ENCODE peak calls at places on chromosomes 2 and 18, in six cellular contexts. G, S, O, I, T and B are unnamed samples.

GRCh38 chr2:113157897-113158753 is 15.6 kb upstream of the PSD4 start:
- DNase-seq in T (no peak), S (no peak), I (no peak), O (no peak), G (peak), B (no peak)

GRCh38 chr2:189723199-189723598 is 39.4 kb downstream of the OSGEPL1 start:
- DNase-seq in S (no peak), I (no peak), G (no peak), O (no peak), T (no peak), B (no peak)

GRCh38 chr2:55824554-55825096 is 99.0 kb downstream of the EFEMP1 start:
- DNase-seq in G (no peak), I (no peak), T (no peak), S (no peak), O (peak), B (no peak)

GRCh38 chr2:44450082-44450481 is 88.3 kb downstream of the CAMKMT start:
- DNase-seq in T (no peak), O (no peak), I (no peak), G (no peak), S (no peak), B (no peak)

GRCh38 chr2:199692489-199692888 is 158.5 kb downstream of the FTCDNL1 start:
- DNase-seq in I (peak), S (no peak), G (no peak), O (no peak), T (no peak), B (no peak)

GRCh38 chr2:287471-287885 is 413 bp downstream of the ALKAL2 start:
- DNase-seq in T (no peak), G (peak), I (no peak), O (peak), S (no peak), B (no peak)

GRCh38 chr18:23982154-23983071 is 32.1 kb upstream of the TTC39C start:
- DNase-seq in I (peak), O (peak), T (no peak), S (no peak), G (peak), B (no peak)

GRCh38 chr18:79941473-79942119 is 9.9 kb downstream of the SLC66A2 start:
- DNase-seq in G (no peak), I (no peak), O (no peak), T (no peak), S (no peak), B (no peak)

GRCh38 chr18:13389491-13390131 is 171.1 kb downstream of the LDLRAD4 start:
- DNase-seq in S (no peak), I (no peak), T (no peak), O (no peak), G (no peak), B (no peak)

GRCh38 chr2:74332550-74333174 is 10.6 kb downstream of the SLC4A5 start:
- DNase-seq in I (no peak), O (no peak), G (no peak), T (no peak), S (no peak), B (no peak)

GRCh38 chr2:58532641-58533040 is 291.5 kb upstream of the FANCL start:
- DNase-seq in O (no peak), G (no peak), T (no peak), I (no peak), S (no peak), B (no peak)

GRCh38 chr2:230796280-230796862 is 68.4 kb upstream of the ITM2C start:
- DNase-seq in I (no peak), S (no peak), T (no peak), O (no peak), G (peak), B (no peak)

GRCh38 chr2:112633708-112634107 is 12.0 kb upstream of the SLC20A1 start:
- DNase-seq in O (no peak), T (no peak), I (no peak), G (no peak), S (no peak), B (no peak)

GRCh38 chr18:68447286-68447685 is 267.6 kb downstream of the TMX3 start:
- DNase-seq in O (no peak), I (no peak), G (peak), T (no peak), S (no peak), B (no peak)

GRCh38 chr2:197909377-197909776 is 105.0 kb downstream of the PLCL1 start:
- DNase-seq in G (peak), I (no peak), S (no peak), T (no peak), O (no peak), B (no peak)

GRCh38 chr2:144099746-144100438 is 420.0 kb downstream of the ZEB2 start:
- DNase-seq in S (no peak), T (no peak), O (no peak), G (peak), I (no peak), B (no peak)

GRCh38 chr2:173999724-174000123 is 34.6 kb upstream of the SP3 start:
- DNase-seq in I (no peak), G (no peak), T (no peak), O (no peak), S (no peak), B (no peak)

GRCh38 chr2:182914852-182915251 is 48.4 kb upstream of the FRZB start:
- DNase-seq in S (no peak), I (no peak), T (no peak), O (no peak), G (no peak), B (no peak)

GRCh38 chr18:23740105-23740830 is 51.0 kb downstream of the LAMA3 start:
- DNase-seq in O (no peak), S (peak), I (no peak), T (no peak), G (peak), B (peak)

GRCh38 chr2:109375656-109376055 is 238.1 kb downstream of the SEPTIN10 start:
- DNase-seq in G (no peak), I (no peak), O (peak), S (no peak), T (no peak), B (no peak)

GRCh38 chr2:19321946-19322345 is 36.5 kb downstream of the OSR1 start:
- DNase-seq in S (no peak), G (peak), T (no peak), O (no peak), I (no peak), B (no peak)

GRCh38 chr2:145753966-145754365 is 1234.0 kb upstream of the ZEB2 start:
- DNase-seq in G (no peak), T (no peak), I (no peak), O (no peak), S (no peak), B (no peak)

GRCh38 chr18:22363867-22364463 is 53.8 kb downstream of the CTAGE1 start:
- DNase-seq in T (no peak), G (peak), S (no peak), O (no peak), I (no peak), B (no peak)

GRCh38 chr2:169276045-169276444 is 86.3 kb downstream of the LRP2 start:
- DNase-seq in I (no peak), T (no peak), S (no peak), O (no peak), G (peak), B (no peak)

GRCh38 chr2:200156140-200156858 is 150.2 kb upstream of the SPATS2L start:
- DNase-seq in T (no peak), G (peak), O (no peak), S (no peak), I (peak), B (no peak)